ENCODE peak calls at places on chromosomes 16 and 17, in eight cellular contexts. C is RWPE2; A is mammary epithelial cell; P is upper lobe of right lung; I is tibial nerve; F is heart left ventricle; B is HAP-1; Q is CD8-positive, alpha-beta memory T cell. G is an unnamed sample.

GRCh38 chr16:28534542-28535373 is 4.0 kb downstream of the NUPR1 start:
- DNase-seq in A (no peak), C (no peak), I (peak; percentile 92), Q (no peak), P (peak; percentile 68), F (no peak), B (no peak), G (peak; percentile 67)

GRCh38 chr17:79581306-79581932 is 29.4 kb downstream of the RBFOX3 start:
- DNase-seq in P (no peak), B (no peak), Q (no peak), A (peak; percentile 12), C (no peak), F (no peak), I (no peak), G (no peak)

GRCh38 chr17:76492989-76493501 is 8.2 kb downstream of the RHBDF2 start:
- DNase-seq in I (peak; percentile 47), P (peak; percentile 87), A (peak; percentile 81), C (no peak), B (no peak), Q (peak; percentile 30), F (peak; percentile 84), G (no peak)

GRCh38 chr17:28563475-28563874 is 7.8 kb downstream of the PIGS start:
- DNase-seq in F (peak; percentile 17), C (no peak), A (no peak), Q (no peak), I (no peak), B (no peak), P (no peak), G (no peak)

GRCh38 chr17:43779145-43780125 is 658 bp upstream of the DUSP3 start:
- DNase-seq in F (no peak), B (peak; percentile 75), Q (no peak), A (no peak), C (no peak), I (peak; percentile 35), P (no peak), G (no peak)

GRCh38 chr17:31093866-31094599 is 744 bp upstream of the NF1 start:
- DNase-seq in A (no peak), B (no peak), C (no peak), Q (no peak), P (no peak), F (no peak), I (no peak), G (no peak)

GRCh38 chr17:30035369-30035768 is 81.2 kb upstream of the NSRP1 start:
- DNase-seq in B (no peak), Q (no peak), A (no peak), F (no peak), P (no peak), C (no peak), I (no peak), G (no peak)

GRCh38 chr17:29078183-29079045 is 35.5 kb downstream of the PIPOX start:
- DNase-seq in Q (no peak), A (no peak), C (no peak), B (no peak), I (no peak), P (no peak), F (no peak), G (no peak)

GRCh38 chr17:81814748-81815645 is 11.0 kb downstream of the GCGR start:
- DNase-seq in F (no peak), A (no peak), Q (no peak), B (no peak), P (no peak), I (no peak), C (peak; percentile 53), G (no peak)

GRCh38 chr16:73036074-73036826 is 11.7 kb downstream of the ZFHX3 start:
- DNase-seq in F (no peak), B (peak; percentile 91), I (no peak), P (peak; percentile 50), C (no peak), Q (no peak), A (no peak), G (no peak)

GRCh38 chr17:52106638-52107261 is 51.8 kb downstream of the CA10 start:
- DNase-seq in I (peak; percentile 57), B (peak; percentile 64), Q (no peak), C (no peak), P (no peak), A (peak; percentile 25), F (no peak), G (no peak)

GRCh38 chr16:11129378-11129781 is 126.6 kb downstream of the SOCS1 start:
- DNase-seq in I (no peak), C (no peak), Q (no peak), P (no peak), A (no peak), F (no peak), B (no peak), G (no peak)

GRCh38 chr16:81526935-81527334 is 82.3 kb downstream of the CMIP start:
- DNase-seq in B (no peak), P (no peak), C (peak; percentile 97), I (no peak), A (peak; percentile 100), Q (peak; percentile 16), F (no peak), G (no peak)

GRCh38 chr17:45091778-45092425 is 30.8 kb downstream of the NMT1 start:
- DNase-seq in I (no peak), C (no peak), Q (no peak), B (no peak), P (no peak), F (no peak), A (no peak), G (no peak)

GRCh38 chr16:71376465-71377157 is 18.1 kb downstream of the CALB2 start:
- DNase-seq in B (no peak), A (no peak), F (no peak), I (no peak), C (no peak), P (no peak), Q (no peak), G (no peak)
- H3K4me3 ChIP-seq in B (no peak overlapping the region), A (no peak overlapping the region), F (no peak overlapping the region), I (no peak overlapping the region), C (no peak overlapping the region), P (no peak overlapping the region), Q (no peak overlapping the region), G (no peak overlapping the region)

DNA sequence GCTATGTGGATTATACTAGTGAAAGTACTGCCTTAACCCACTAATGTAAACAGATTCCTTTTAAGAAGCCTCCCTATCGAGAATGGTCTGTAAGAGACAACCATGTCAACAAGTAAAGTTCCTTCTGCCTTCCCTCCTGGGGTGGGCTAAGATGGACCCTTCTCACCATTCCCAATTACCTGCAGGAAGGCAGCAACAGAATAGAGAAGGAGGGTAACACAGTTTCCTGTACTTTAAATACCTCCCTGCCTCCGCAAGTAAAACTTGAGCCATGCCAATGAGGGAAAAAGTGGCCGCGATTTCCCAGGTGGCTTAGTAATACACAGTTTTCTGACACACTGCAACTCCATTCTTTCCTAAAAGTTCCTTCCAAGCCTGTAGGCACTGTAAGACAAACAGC is 45.2 kb downstream of the TOX3 start:
- DNase-seq in B (no peak), I (no peak), F (no peak), C (no peak), Q (no peak), A (no peak), P (no peak), G (no peak)
- H3K4me1 ChIP-seq in B (peaks cover 8% of the 10 kb centered on the region), I (no peaks in the 10 kb centered on the region), F (no peaks in the 10 kb centered on the region), C (no peaks in the 10 kb centered on the region), Q (no peaks in the 10 kb centered on the region), A (no peaks in the 10 kb centered on the region), P (no peaks in the 10 kb centered on the region), G (no peaks in the 10 kb centered on the region)

DNA sequence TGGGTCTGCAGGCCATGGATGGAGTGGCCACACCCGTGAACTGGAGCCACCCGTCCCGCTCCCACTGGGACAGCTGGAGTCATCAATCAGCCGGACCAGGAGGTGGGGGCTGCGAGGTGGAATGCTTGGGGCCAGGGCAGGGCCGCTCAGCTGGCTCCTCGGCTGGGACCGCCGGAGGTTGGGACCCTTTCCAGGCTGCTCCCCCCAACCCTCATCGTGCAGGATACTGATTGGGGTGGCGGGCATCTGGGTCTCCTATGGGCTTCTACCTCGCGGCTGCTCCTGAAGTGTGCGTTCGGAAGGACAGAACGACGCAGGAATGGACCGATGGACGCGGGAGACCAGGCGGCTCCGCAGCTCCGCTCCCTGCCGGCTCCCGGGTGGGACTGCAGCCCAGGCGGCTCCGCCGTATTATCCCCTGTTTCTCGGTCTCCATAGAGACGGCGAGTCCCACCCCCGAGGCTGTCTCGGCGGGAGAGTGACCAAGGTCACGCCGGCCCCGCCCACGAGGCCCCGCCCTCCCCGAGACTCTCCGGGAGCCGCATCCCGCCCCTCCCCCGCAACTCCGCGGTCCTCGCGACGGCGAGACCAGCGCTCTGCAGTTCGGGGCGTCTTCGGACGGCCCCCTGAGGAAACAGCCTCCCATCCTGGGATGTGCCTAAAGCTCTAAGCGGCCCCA is at the start of gene TPPP3:
- DNase-seq in Q (peak; percentile 26), I (peak; percentile 77), P (peak; percentile 90), B (peak; percentile 98), A (peak; percentile 32), F (peak; percentile 94), C (no peak), G (no peak)
- H3K4me3 ChIP-seq in Q (no peak within 1 kb of the TSS), I (peak within 1 kb of the TSS; percentile 28), P (peak within 1 kb of the TSS; percentile 42), B (peak within 1 kb of the TSS; percentile 38), A (no peak within 1 kb of the TSS), F (peak within 1 kb of the TSS; percentile 67), C (peak within 1 kb of the TSS; percentile 8), G (no peak within 1 kb of the TSS)

GRCh38 chr17:2055494-2056220 is 754 bp downstream of the HIC1 start:
- DNase-seq in A (no peak), Q (peak; percentile 31), C (no peak), B (no peak), I (no peak), F (peak; percentile 81), P (no peak), G (peak; percentile 33)
- H3K4me1 ChIP-seq in A (peaks cover 15% of the 10 kb centered on the region), Q (peaks cover 18% of the 10 kb centered on the region), C (no peaks in the 10 kb centered on the region), B (peaks cover under 1% of the 10 kb centered on the region), I (peaks cover 48% of the 10 kb centered on the region), F (peaks cover 33% of the 10 kb centered on the region), P (peaks cover 47% of the 10 kb centered on the region), G (peaks cover 29% of the 10 kb centered on the region)

GRCh38 chr17:8187517-8188407 is 2.2 kb downstream of the BORCS6 start:
- DNase-seq in I (peak; percentile 97), P (peak; percentile 90), B (peak; percentile 96), A (peak; percentile 99), C (peak; percentile 84), Q (peak; percentile 83), F (peak; percentile 91), G (peak; percentile 91)
- H3K4me3 ChIP-seq in I (peak overlapping the region; percentile 64), P (peak overlapping the region; percentile 75), B (peak overlapping the region; percentile 93), A (peak overlapping the region; percentile 94), C (peak overlapping the region; percentile 92), Q (peak overlapping the region; percentile 92), F (peak overlapping the region; percentile 87), G (peak overlapping the region; percentile 91)

G was measured in naive thymus-derived CD4-positive, alpha-beta T cell.